ENCODE peak calls at places on chromosomes 6 and 20, in eight cellular contexts. B is dermis microvascular lymphatic vessel endothelial cell, T is T-helper 2 cell, O is lower leg skin, J is transverse colon, E is NCI-H1930, N is NCI-H748 treated with DMSO at 0.1 percent for 48 hours, H is fibroblast of the conjunctiva. S is an unnamed sample.

GRCh38 chr20:32446301-32447100 is 88.4 kb downstream of the ASXL1 start:
- DNase-seq in T (no peak), N (no peak), B (no peak), H (no peak), J (peak), O (no peak), E (no peak), S (no peak)

GRCh38 chr6:166602928-166603690 is 16.6 kb upstream of the RAMACL start:
- DNase-seq in B (no peak), E (no peak), H (no peak), O (no peak), N (no peak), J (no peak), T (no peak), S (no peak)

GRCh38 chr6:162109466-162110040 is 618.0 kb downstream of the PRKN start:
- DNase-seq in J (no peak), N (no peak), T (no peak), H (no peak), B (no peak), E (no peak), O (no peak), S (no peak)

GRCh38 chr6:161393839-161394364 is 120.0 kb upstream of the AGPAT4 start:
- DNase-seq in H (peak), N (peak), T (no peak), E (peak), B (peak), O (peak), J (peak), S (peak)

GRCh38 chr6:73854998-73855718 is 159.2 kb downstream of the CD109 start:
- DNase-seq in J (no peak), O (no peak), B (peak), T (no peak), N (peak), H (peak), E (peak), S (peak)

GRCh38 chr6:5085638-5086293 is 625 bp downstream of the PPP1R3G start:
- DNase-seq in E (no peak), H (no peak), N (peak), T (no peak), B (peak), J (peak), O (no peak), S (no peak)

GRCh38 chr20:52953020-52953419 is 19.1 kb upstream of the TSHZ2 start:
- DNase-seq in J (no peak), H (no peak), T (no peak), N (no peak), B (no peak), O (no peak), E (no peak), S (no peak)

GRCh38 chr6:143536461-143536865 is 24.9 kb upstream of the FUCA2 start:
- DNase-seq in N (no peak), E (no peak), J (peak), H (no peak), O (no peak), B (peak), T (peak), S (no peak)

GRCh38 chr20:44810061-44810390 is 320 bp downstream of the RIMS4 start:
- DNase-seq in T (no peak), E (no peak), J (no peak), H (no peak), B (no peak), O (no peak), N (no peak), S (no peak)